ENCODE peak calls at places on chromosome 3, in nine cellular contexts. S is tibial artery, N is cardiac muscle cell, T is dorsolateral prefrontal cortex, L is HL-60, K is stomach, U is heart left ventricle, C is left lung, D is epithelial cell of prostate. Y is an unnamed sample.

GRCh38 chr3:129576514-129577345 is 29.7 kb downstream of the PLXND1 start:
- DNase-seq in S (no peak), N (no peak), T (no peak), L (peak; percentile 56), K (peak; percentile 76), U (peak; percentile 79), C (no peak), D (no peak), Y (no peak)

GRCh38 chr3:169772951-169773816 is at the start of gene MYNN:
- DNase-seq in S (peak; percentile 95), N (peak; percentile 94), T (peak; percentile 95), L (peak; percentile 69), K (peak; percentile 94), U (peak; percentile 96), C (peak; percentile 97), D (no peak), Y (peak; percentile 86)

GRCh38 chr3:9098716-9099675 is 135.7 kb upstream of the RAD18 start:
- DNase-seq in S (no peak), N (no peak), T (peak; percentile 70), L (no peak), K (no peak), U (no peak), C (no peak), D (no peak), Y (no peak)

GRCh38 chr3:85148056-85148455 is 189.3 kb downstream of the CADM2 start:
- DNase-seq in S (no peak), N (no peak), T (no peak), L (no peak), K (no peak), U (no peak), C (no peak), D (no peak), Y (no peak)

GRCh38 chr3:14451844-14452533 is 49.6 kb downstream of the SLC6A6 start:
- DNase-seq in S (peak; percentile 89), N (peak; percentile 90), T (peak; percentile 67), L (no peak), K (peak; percentile 41), U (peak; percentile 68), C (peak; percentile 71), D (no peak), Y (no peak)

GRCh38 chr3:190319660-190320059 is 2.6 kb downstream of the CLDN1 start:
- DNase-seq in S (no peak), N (no peak), T (no peak), L (no peak), K (no peak), U (no peak), C (no peak), D (peak; percentile 87), Y (peak; percentile 97)

GRCh38 chr3:7166460-7166859 is 305.5 kb downstream of the GRM7 start:
- DNase-seq in S (no peak), N (no peak), T (no peak), L (no peak), K (no peak), U (no peak), C (no peak), D (no peak), Y (no peak)

GRCh38 chr3:131216801-131217200 is 164.8 kb upstream of the NUDT16 start:
- DNase-seq in S (no peak), N (peak; percentile 81), T (no peak), L (no peak), K (peak; percentile 25), U (no peak), C (no peak), D (peak; percentile 29), Y (peak; percentile 60)

GRCh38 chr3:189947948-189948723 is 172.6 kb downstream of the P3H2 start:
- DNase-seq in S (no peak), N (peak; percentile 58), T (no peak), L (no peak), K (no peak), U (no peak), C (no peak), D (no peak), Y (peak; percentile 69)

GRCh38 chr3:41163399-41163798 is 35.9 kb upstream of the CTNNB1 start:
- DNase-seq in S (no peak), N (peak; percentile 40), T (no peak), L (no peak), K (no peak), U (no peak), C (no peak), D (no peak), Y (no peak)

GRCh38 chr3:81868597-81868996 is 107.2 kb upstream of the GBE1 start:
- DNase-seq in S (no peak), N (no peak), T (no peak), L (no peak), K (no peak), U (no peak), C (no peak), D (no peak), Y (no peak)

GRCh38 chr3:40718209-40718608 is 193.4 kb downstream of the ZNF621 start:
- DNase-seq in S (no peak), N (no peak), T (no peak), L (no peak), K (no peak), U (no peak), C (no peak), D (peak; percentile 41), Y (peak; percentile 69)

GRCh38 chr3:197001972-197002700 is 27.5 kb downstream of the MELTF start:
- DNase-seq in S (peak; percentile 66), N (peak; percentile 48), T (peak; percentile 82), L (no peak), K (no peak), U (no peak), C (peak; percentile 83), D (no peak), Y (no peak)

GRCh38 chr3:148079370-148079769 is 618.3 kb upstream of the AGTR1 start:
- DNase-seq in S (no peak), N (no peak), T (peak; percentile 43), L (no peak), K (no peak), U (no peak), C (peak; percentile 12), D (no peak), Y (no peak)

GRCh38 chr3:58366699-58367098 is 34.0 kb downstream of the PXK start:
- DNase-seq in S (no peak), N (peak; percentile 45), T (no peak), L (no peak), K (no peak), U (no peak), C (no peak), D (no peak), Y (no peak)

GRCh38 chr3:184574552-184575430 is 13.2 kb downstream of the EPHB3 start:
- DNase-seq in S (no peak), N (peak; percentile 49), T (no peak), L (no peak), K (no peak), U (no peak), C (peak; percentile 38), D (no peak), Y (no peak)

DNA sequence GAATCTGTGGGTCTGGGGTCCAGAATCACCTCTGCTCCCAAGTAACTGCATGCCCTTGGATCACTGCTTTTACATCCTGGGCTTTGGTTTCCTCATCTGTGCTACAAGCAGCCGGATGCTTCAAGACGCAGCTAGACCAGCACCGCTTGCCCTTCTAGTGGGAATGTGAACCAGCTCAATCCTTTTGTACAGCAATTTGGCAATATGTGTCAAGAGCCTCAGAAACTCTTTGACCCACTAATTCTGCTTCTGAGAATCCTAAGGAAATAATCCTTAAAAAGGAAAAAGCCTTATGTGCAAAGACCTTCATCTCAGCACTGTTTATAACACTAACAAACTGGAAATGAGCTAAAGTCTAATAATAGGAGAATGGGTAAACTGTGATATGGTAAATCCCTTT is 48.7 kb downstream of the ADCY5 start:
- DNase-seq in S (no peak), N (no peak), T (no peak), L (no peak), K (no peak), U (peak; percentile 13), C (no peak), D (no peak), Y (no peak)
- H3K27ac ChIP-seq in S (peak overlapping the region; percentile 89), N (no peak overlapping the region), T (no peak overlapping the region), L (no peak overlapping the region), K (peak overlapping the region; percentile 72), U (peak overlapping the region; percentile 89), C (no peak overlapping the region), D (no peak overlapping the region), Y (no peak overlapping the region)

GRCh38 chr3:100972867-100973266 is 20.4 kb downstream of the ABI3BP start:
- DNase-seq in S (no peak), N (no peak), T (no peak), L (no peak), K (no peak), U (no peak), C (no peak), D (peak; percentile 61), Y (peak; percentile 58)

GRCh38 chr3:100973594-100973993 is 19.6 kb downstream of the ABI3BP start:
- DNase-seq in S (no peak), N (no peak), T (no peak), L (no peak), K (no peak), U (no peak), C (no peak), D (no peak), Y (no peak)

GRCh38 chr3:100972293-100972692 is 20.9 kb downstream of the ABI3BP start:
- DNase-seq in S (no peak), N (no peak), T (no peak), L (no peak), K (no peak), U (no peak), C (no peak), D (no peak), Y (no peak)

GRCh38 chr3:100970537-100970936 is 22.7 kb downstream of the ABI3BP start:
- DNase-seq in S (no peak), N (no peak), T (no peak), L (no peak), K (no peak), U (no peak), C (peak; percentile 45), D (no peak), Y (no peak)

DNA sequence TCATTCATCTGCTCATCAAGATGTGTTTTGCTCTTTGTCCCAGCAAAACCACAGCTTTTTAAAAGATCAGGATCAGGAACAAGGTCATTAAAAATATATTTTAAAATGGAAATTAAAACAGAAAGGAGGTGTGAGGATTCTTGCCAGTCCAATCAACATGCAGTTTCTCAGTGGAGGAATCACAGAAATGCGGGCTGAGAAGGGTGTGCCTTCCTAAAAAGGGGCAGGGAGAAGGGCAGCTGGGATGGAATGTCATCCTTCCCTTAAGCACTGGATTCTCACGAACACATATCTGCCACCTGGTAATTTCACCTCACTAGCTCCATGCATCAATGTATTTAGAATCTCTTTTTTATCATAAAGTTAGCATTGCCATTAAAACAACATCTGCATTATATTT is 21.4 kb downstream of the ABI3BP start:
- DNase-seq in S (no peak), N (no peak), T (no peak), L (no peak), K (no peak), U (no peak), C (no peak), D (no peak), Y (no peak)
- H3K27ac ChIP-seq in S (no peak overlapping the region), N (no peak overlapping the region), T (no peak overlapping the region), L (no peak overlapping the region), K (no peak overlapping the region), U (no peak overlapping the region), C (no peak overlapping the region), D (no peak overlapping the region), Y (no peak overlapping the region)

GRCh38 chr3:155078959-155079794 is 942 bp upstream of the MME start:
- DNase-seq in S (no peak), N (peak; percentile 36), T (no peak), L (no peak), K (no peak), U (no peak), C (no peak), D (no peak), Y (no peak)
- H3K27ac ChIP-seq in S (no peak overlapping the region), N (no peak overlapping the region), T (no peak overlapping the region), L (no peak overlapping the region), K (no peak overlapping the region), U (peak overlapping the region; percentile 61), C (no peak overlapping the region), D (peak overlapping the region; percentile 2), Y (no peak overlapping the region)

GRCh38 chr3:30605706-30606300 is 598 bp upstream of the TGFBR2 start:
- DNase-seq in S (no peak), N (no peak), T (no peak), L (no peak), K (no peak), U (no peak), C (no peak), D (no peak), Y (no peak)
- H3K27ac ChIP-seq in S (peak overlapping the region; percentile 99), N (peak overlapping the region; percentile 57), T (no peak overlapping the region), L (peak overlapping the region; percentile 97), K (peak overlapping the region; percentile 100), U (peak overlapping the region; percentile 99), C (peak overlapping the region; percentile 99), D (peak overlapping the region; percentile 96), Y (peak overlapping the region; percentile 66)

Y was measured in foreskin keratinocyte.